ENCODE peak calls at places on chromosomes 3 and 15, in four cellular contexts. One of them, this sample, is unnamed.

GRCh38 chr3:38149701-38150100 is 11.2 kb downstream of the MYD88 start:
- DNase-seq in dorsolateral prefrontal cortex: no peak
- DNase-seq in heart left ventricle: no peak
- DNase-seq in AG04450: no peak
- DNase-seq in this sample: no peak

GRCh38 chr3:73558399-73559075 is 66.2 kb downstream of the PDZRN3 start:
- DNase-seq in dorsolateral prefrontal cortex: no peak
- DNase-seq in AG04450: no peak
- DNase-seq in heart left ventricle: no peak
- DNase-seq in this sample: no peak

GRCh38 chr3:185070491-185071335 is 82.1 kb downstream of the C3orf70 start:
- DNase-seq in dorsolateral prefrontal cortex: no peak
- DNase-seq in heart left ventricle: no peak
- DNase-seq in AG04450: no peak
- DNase-seq in this sample: no peak

GRCh38 chr15:87716422-87716821 is 540.1 kb downstream of the NTRK3 start:
- DNase-seq in dorsolateral prefrontal cortex: no peak
- DNase-seq in heart left ventricle: no peak
- DNase-seq in AG04450: no peak
- DNase-seq in this sample: no peak

GRCh38 chr3:150825916-150826377 is 63.0 kb upstream of the SIAH2 start:
- DNase-seq in AG04450: no peak
- DNase-seq in heart left ventricle: no peak
- DNase-seq in dorsolateral prefrontal cortex: no peak
- DNase-seq in this sample: no peak

GRCh38 chr15:80760971-80761370 is 18.2 kb upstream of the CEMIP start:
- DNase-seq in heart left ventricle: no peak
- DNase-seq in dorsolateral prefrontal cortex: no peak
- DNase-seq in AG04450: no peak
- DNase-seq in this sample: no peak

GRCh38 chr15:74826372-74826819 is at the start of gene CPLX3:
- DNase-seq in AG04450: no peak
- DNase-seq in heart left ventricle: no peak
- DNase-seq in dorsolateral prefrontal cortex: no peak
- DNase-seq in this sample: no peak

GRCh38 chr15:52819253-52819652 is 29.1 kb upstream of the ONECUT1 start:
- DNase-seq in AG04450: no peak
- DNase-seq in heart left ventricle: no peak
- DNase-seq in dorsolateral prefrontal cortex: no peak
- DNase-seq in this sample: no peak

GRCh38 chr15:80563372-80563997 is 131.6 kb upstream of the ABHD17C start:
- DNase-seq in heart left ventricle: no peak
- DNase-seq in dorsolateral prefrontal cortex: peak; percentile 50
- DNase-seq in AG04450: no peak
- DNase-seq in this sample: no peak

GRCh38 chr3:126944089-126944965 is 38.6 kb upstream of the PLXNA1 start:
- DNase-seq in dorsolateral prefrontal cortex: no peak
- DNase-seq in heart left ventricle: no peak
- DNase-seq in AG04450: no peak
- DNase-seq in this sample: peak; percentile 50

GRCh38 chr3:114506622-114507300 is 212.9 kb downstream of the TIGIT start:
- DNase-seq in heart left ventricle: no peak
- DNase-seq in AG04450: no peak
- DNase-seq in dorsolateral prefrontal cortex: no peak
- DNase-seq in this sample: no peak

GRCh38 chr3:33236005-33236404 is 17.4 kb upstream of the SUSD5 start:
- DNase-seq in AG04450: no peak
- DNase-seq in dorsolateral prefrontal cortex: no peak
- DNase-seq in heart left ventricle: no peak
- DNase-seq in this sample: no peak

GRCh38 chr3:197737319-197737649 is 580 bp upstream of the RUBCN start:
- DNase-seq in heart left ventricle: no peak
- DNase-seq in dorsolateral prefrontal cortex: no peak
- DNase-seq in AG04450: no peak
- DNase-seq in this sample: no peak

GRCh38 chr15:51119120-51119519 is 24.4 kb upstream of the TNFAIP8L3 start:
- DNase-seq in AG04450: no peak
- DNase-seq in dorsolateral prefrontal cortex: no peak
- DNase-seq in heart left ventricle: no peak
- DNase-seq in this sample: no peak

GRCh38 chr3:170163956-170164645 is 17.4 kb downstream of the PHC3 start:
- DNase-seq in AG04450: no peak
- DNase-seq in heart left ventricle: no peak
- DNase-seq in dorsolateral prefrontal cortex: no peak
- DNase-seq in this sample: no peak

GRCh38 chr3:111910806-111911205 is 51.7 kb downstream of the PHLDB2 start:
- DNase-seq in heart left ventricle: no peak
- DNase-seq in AG04450: no peak
- DNase-seq in dorsolateral prefrontal cortex: no peak
- DNase-seq in this sample: no peak

GRCh38 chr3:10574101-10574615 is 68.8 kb upstream of the ATP2B2 start:
- DNase-seq in dorsolateral prefrontal cortex: no peak
- DNase-seq in AG04450: no peak
- DNase-seq in heart left ventricle: no peak
- DNase-seq in this sample: no peak

GRCh38 chr3:10933958-10934481 is 58.5 kb upstream of the SLC6A1 start:
- DNase-seq in dorsolateral prefrontal cortex: peak; percentile 22
- DNase-seq in AG04450: peak; percentile 4
- DNase-seq in heart left ventricle: no peak
- DNase-seq in this sample: peak; percentile 61

GRCh38 chr3:80232760-80233159 is 465.0 kb upstream of the ROBO1 start:
- DNase-seq in dorsolateral prefrontal cortex: no peak
- DNase-seq in heart left ventricle: no peak
- DNase-seq in AG04450: peak; percentile 68
- DNase-seq in this sample: no peak

GRCh38 chr3:122101646-122102045 is 46.5 kb downstream of the CD86 start:
- DNase-seq in heart left ventricle: no peak
- DNase-seq in dorsolateral prefrontal cortex: no peak
- DNase-seq in AG04450: peak; percentile 24
- DNase-seq in this sample: no peak

GRCh38 chr3:191246628-191247027 is 47.6 kb downstream of the OSTN start:
- DNase-seq in dorsolateral prefrontal cortex: no peak
- DNase-seq in heart left ventricle: no peak
- DNase-seq in AG04450: no peak
- DNase-seq in this sample: no peak

GRCh38 chr3:41580274-41580959 is 381.1 kb downstream of the CTNNB1 start:
- DNase-seq in dorsolateral prefrontal cortex: no peak
- DNase-seq in AG04450: no peak
- DNase-seq in heart left ventricle: no peak
- DNase-seq in this sample: no peak

GRCh38 chr3:179318876-179319275 is 4.0 kb upstream of the ZNF639 start:
- DNase-seq in heart left ventricle: no peak
- DNase-seq in dorsolateral prefrontal cortex: no peak
- DNase-seq in AG04450: no peak
- DNase-seq in this sample: no peak

GRCh38 chr3:155553800-155554199 is 191.1 kb downstream of the PLCH1 start:
- DNase-seq in heart left ventricle: no peak
- DNase-seq in dorsolateral prefrontal cortex: no peak
- DNase-seq in AG04450: no peak
- DNase-seq in this sample: no peak

GRCh38 chr15:92655178-92655995 is at the start of gene FAM174B:
- DNase-seq in AG04450: no peak
- DNase-seq in heart left ventricle: peak; percentile 47
- DNase-seq in dorsolateral prefrontal cortex: peak; percentile 41
- DNase-seq in this sample: peak; percentile 82

GRCh38 chr3:185215873-185216586 is 37.8 kb downstream of the EHHADH start:
- DNase-seq in dorsolateral prefrontal cortex: no peak
- DNase-seq in heart left ventricle: no peak
- DNase-seq in AG04450: no peak
- DNase-seq in this sample: no peak

GRCh38 chr15:74780983-74781672 is 752 bp upstream of the CSK start:
- DNase-seq in dorsolateral prefrontal cortex: no peak
- DNase-seq in AG04450: no peak
- DNase-seq in heart left ventricle: no peak
- DNase-seq in this sample: no peak

GRCh38 chr3:171791695-171792082 is 18.6 kb downstream of the PLD1 start:
- DNase-seq in AG04450: no peak
- DNase-seq in dorsolateral prefrontal cortex: no peak
- DNase-seq in heart left ventricle: no peak
- DNase-seq in this sample: no peak

GRCh38 chr15:57597431-57597830 is 5.7 kb downstream of the MYZAP start:
- DNase-seq in AG04450: no peak
- DNase-seq in heart left ventricle: no peak
- DNase-seq in dorsolateral prefrontal cortex: no peak
- DNase-seq in this sample: no peak

GRCh38 chr3:5019411-5020261 is 40.4 kb downstream of the BHLHE40 start:
- DNase-seq in heart left ventricle: no peak
- DNase-seq in dorsolateral prefrontal cortex: no peak
- DNase-seq in AG04450: no peak
- DNase-seq in this sample: peak; percentile 60

GRCh38 chr15:73631915-73632669 is 1.1 kb downstream of the NPTN start:
- DNase-seq in heart left ventricle: peak; percentile 62
- DNase-seq in dorsolateral prefrontal cortex: no peak
- DNase-seq in AG04450: no peak
- DNase-seq in this sample: no peak

GRCh38 chr3:97863775-97864174 is 42.0 kb downstream of the CRYBG3 start:
- DNase-seq in dorsolateral prefrontal cortex: no peak
- DNase-seq in heart left ventricle: no peak
- DNase-seq in AG04450: no peak
- DNase-seq in this sample: no peak

GRCh38 chr15:48680841-48681240 is 35.3 kb upstream of the FBN1 start:
- DNase-seq in AG04450: peak; percentile 79
- DNase-seq in heart left ventricle: no peak
- DNase-seq in dorsolateral prefrontal cortex: no peak
- DNase-seq in this sample: no peak

GRCh38 chr3:153313307-153313945 is 151.4 kb downstream of the RAP2B start:
- DNase-seq in dorsolateral prefrontal cortex: no peak
- DNase-seq in AG04450: no peak
- DNase-seq in heart left ventricle: no peak
- DNase-seq in this sample: no peak

GRCh38 chr15:73375755-73376305 is 7.1 kb upstream of the HCN4 start:
- DNase-seq in dorsolateral prefrontal cortex: no peak
- DNase-seq in heart left ventricle: peak; percentile 38
- DNase-seq in AG04450: no peak
- DNase-seq in this sample: no peak

GRCh38 chr15:35998637-35999036 is 452.7 kb upstream of the DPH6 start:
- DNase-seq in dorsolateral prefrontal cortex: no peak
- DNase-seq in AG04450: no peak
- DNase-seq in heart left ventricle: no peak
- DNase-seq in this sample: no peak

GRCh38 chr3:78880588-78881461 is 887.0 kb downstream of the ROBO1 start:
- DNase-seq in dorsolateral prefrontal cortex: no peak
- DNase-seq in AG04450: no peak
- DNase-seq in heart left ventricle: no peak
- DNase-seq in this sample: no peak

GRCh38 chr15:25708391-25708790 is 154.7 kb downstream of the ATP10A start:
- DNase-seq in AG04450: no peak
- DNase-seq in dorsolateral prefrontal cortex: no peak
- DNase-seq in heart left ventricle: no peak
- DNase-seq in this sample: peak; percentile 12
- H3K27ac ChIP-seq in AG04450: no peak overlapping the region
- H3K27ac ChIP-seq in dorsolateral prefrontal cortex: no peak overlapping the region
- H3K27ac ChIP-seq in heart left ventricle: no peak overlapping the region
- H3K27ac ChIP-seq in this sample: no peak overlapping the region

GRCh38 chr3:12444582-12445468 is 39.5 kb upstream of the TSEN2 start:
- DNase-seq in dorsolateral prefrontal cortex: no peak
- DNase-seq in AG04450: no peak
- DNase-seq in heart left ventricle: no peak
- DNase-seq in this sample: no peak

GRCh38 chr3:12446298-12446697 is 38.0 kb upstream of the TSEN2 start:
- DNase-seq in AG04450: no peak
- DNase-seq in heart left ventricle: no peak
- DNase-seq in dorsolateral prefrontal cortex: no peak
- DNase-seq in this sample: no peak

GRCh38 chr3:12443781-12444522 is 40.3 kb upstream of the TSEN2 start:
- DNase-seq in AG04450: no peak
- DNase-seq in heart left ventricle: no peak
- DNase-seq in dorsolateral prefrontal cortex: no peak
- DNase-seq in this sample: no peak

GRCh38 chr3:12447075-12447474 is 37.2 kb upstream of the TSEN2 start:
- DNase-seq in heart left ventricle: no peak
- DNase-seq in dorsolateral prefrontal cortex: no peak
- DNase-seq in AG04450: no peak
- DNase-seq in this sample: no peak

GRCh38 chr3:12445523-12446240 is 38.6 kb upstream of the TSEN2 start:
- DNase-seq in heart left ventricle: no peak
- DNase-seq in AG04450: no peak
- DNase-seq in dorsolateral prefrontal cortex: no peak
- DNase-seq in this sample: no peak
- H3K27ac ChIP-seq in heart left ventricle: no peak overlapping the region
- H3K27ac ChIP-seq in AG04450: peak overlapping the region; percentile 11
- H3K27ac ChIP-seq in dorsolateral prefrontal cortex: no peak overlapping the region
- H3K27ac ChIP-seq in this sample: no peak overlapping the region

GRCh38 chr3:50230106-50230832 is 5.7 kb upstream of the GNAI2 start:
- DNase-seq in AG04450: no peak
- DNase-seq in dorsolateral prefrontal cortex: no peak
- DNase-seq in heart left ventricle: no peak
- DNase-seq in this sample: no peak
- H3K27ac ChIP-seq in AG04450: no peak overlapping the region
- H3K27ac ChIP-seq in dorsolateral prefrontal cortex: peak overlapping the region; percentile 44
- H3K27ac ChIP-seq in heart left ventricle: peak overlapping the region; percentile 9
- H3K27ac ChIP-seq in this sample: peak overlapping the region; percentile 32

GRCh38 chr15:63187589-63188226 is 1.7 kb upstream of the RAB8B start:
- DNase-seq in AG04450: no peak
- DNase-seq in dorsolateral prefrontal cortex: no peak
- DNase-seq in heart left ventricle: no peak
- DNase-seq in this sample: no peak

GRCh38 chr15:63181658-63182057 is 7.7 kb upstream of the RAB8B start:
- DNase-seq in AG04450: no peak
- DNase-seq in dorsolateral prefrontal cortex: no peak
- DNase-seq in heart left ventricle: no peak
- DNase-seq in this sample: no peak

GRCh38 chr15:63188247-63188936 is 1.0 kb upstream of the RAB8B start:
- DNase-seq in dorsolateral prefrontal cortex: no peak
- DNase-seq in AG04450: no peak
- DNase-seq in heart left ventricle: no peak
- DNase-seq in this sample: no peak

GRCh38 chr15:63186065-63186464 is 3.3 kb upstream of the RAB8B start:
- DNase-seq in heart left ventricle: no peak
- DNase-seq in AG04450: peak; percentile 51
- DNase-seq in dorsolateral prefrontal cortex: no peak
- DNase-seq in this sample: no peak

GRCh38 chr15:63185206-63185605 is 4.2 kb upstream of the RAB8B start:
- DNase-seq in dorsolateral prefrontal cortex: no peak
- DNase-seq in AG04450: no peak
- DNase-seq in heart left ventricle: no peak
- DNase-seq in this sample: no peak
- H3K27ac ChIP-seq in dorsolateral prefrontal cortex: no peak overlapping the region
- H3K27ac ChIP-seq in AG04450: no peak overlapping the region
- H3K27ac ChIP-seq in heart left ventricle: no peak overlapping the region
- H3K27ac ChIP-seq in this sample: no peak overlapping the region

GRCh38 chr3:13890377-13891016 is 10.6 kb upstream of the WNT7A start:
- DNase-seq in dorsolateral prefrontal cortex: no peak
- DNase-seq in AG04450: no peak
- DNase-seq in heart left ventricle: no peak
- DNase-seq in this sample: peak; percentile 66

GRCh38 chr3:13888576-13888975 is 8.7 kb upstream of the WNT7A start:
- DNase-seq in dorsolateral prefrontal cortex: no peak
- DNase-seq in heart left ventricle: no peak
- DNase-seq in AG04450: no peak
- DNase-seq in this sample: no peak

GRCh38 chr3:13891492-13892073 is 11.7 kb upstream of the WNT7A start:
- DNase-seq in heart left ventricle: no peak
- DNase-seq in AG04450: no peak
- DNase-seq in dorsolateral prefrontal cortex: no peak
- DNase-seq in this sample: no peak

GRCh38 chr3:13892304-13892703 is 12.4 kb upstream of the WNT7A start:
- DNase-seq in dorsolateral prefrontal cortex: no peak
- DNase-seq in heart left ventricle: no peak
- DNase-seq in AG04450: no peak
- DNase-seq in this sample: no peak

GRCh38 chr3:13891017-13891392 is 11.1 kb upstream of the WNT7A start:
- DNase-seq in AG04450: no peak
- DNase-seq in dorsolateral prefrontal cortex: no peak
- DNase-seq in heart left ventricle: no peak
- DNase-seq in this sample: no peak
- H3K27ac ChIP-seq in AG04450: no peak overlapping the region
- H3K27ac ChIP-seq in dorsolateral prefrontal cortex: no peak overlapping the region
- H3K27ac ChIP-seq in heart left ventricle: no peak overlapping the region
- H3K27ac ChIP-seq in this sample: no peak overlapping the region